ENCODE peak calls at places on chromosomes 3 and 15, in six cellular contexts. P is uterus, J is AG04450, X is upper lobe of right lung, F is Peyer's patch, T is HFF-Myc. L is an unnamed sample.

GRCh38 chr3:88912294-88913014 is 195.0 kb upstream of the EPHA3 start:
- DNase-seq in T (no peak), P (no peak), F (no peak), X (no peak), J (no peak), L (no peak)

GRCh38 chr3:99730870-99731269 is 86.8 kb upstream of the CMSS1 start:
- DNase-seq in P (no peak), J (no peak), X (no peak), T (no peak), F (no peak), L (no peak)

GRCh38 chr15:72554471-72555425 is 80.6 kb downstream of the ARIH1 start:
- DNase-seq in X (no peak), J (peak), F (no peak), T (no peak), P (no peak), L (no peak)

GRCh38 chr3:110995461-110996226 is 76.0 kb upstream of the NECTIN3 start:
- DNase-seq in J (no peak), T (peak), P (no peak), F (no peak), X (no peak), L (no peak)

GRCh38 chr15:55649058-55649423 is 60.9 kb upstream of the PYGO1 start:
- DNase-seq in J (peak), T (peak), P (no peak), F (no peak), X (no peak), L (no peak)

GRCh38 chr3:178849220-178849910 is 222.2 kb downstream of the ZMAT3 start:
- DNase-seq in X (no peak), F (no peak), T (no peak), P (no peak), J (no peak), L (no peak)

GRCh38 chr3:71998995-71999673 is 214.2 kb upstream of the PROK2 start:
- DNase-seq in P (no peak), F (no peak), X (no peak), T (no peak), J (peak), L (no peak)

GRCh38 chr3:155745795-155746550 is 1.1 kb upstream of the PLCH1 start:
- DNase-seq in X (peak), J (no peak), T (no peak), P (no peak), F (no peak), L (no peak)

GRCh38 chr15:33045066-33045810 is 149.3 kb downstream of the FMN1 start:
- DNase-seq in J (no peak), P (no peak), F (no peak), T (no peak), X (peak), L (no peak)

GRCh38 chr3:195032106-195032759 is 238.7 kb downstream of the XXYLT1 start:
- DNase-seq in P (no peak), J (no peak), T (no peak), F (no peak), X (peak), L (no peak)

GRCh38 chr3:61807865-61808276 is 246.5 kb downstream of the PTPRG start:
- DNase-seq in P (no peak), J (no peak), F (no peak), X (no peak), T (peak), L (no peak)

GRCh38 chr3:196620228-196620627 is 19.3 kb upstream of the NRROS start:
- DNase-seq in F (peak), J (no peak), T (no peak), X (no peak), P (no peak), L (no peak)

GRCh38 chr3:142725352-142725739 is 1.5 kb downstream of the TRPC1 start:
- DNase-seq in P (no peak), X (no peak), J (no peak), T (no peak), F (no peak), L (no peak)
- H3K4me3 ChIP-seq in P (peak), X (peak), J (peak), T (peak), F (peak), L (no peak)

DNA sequence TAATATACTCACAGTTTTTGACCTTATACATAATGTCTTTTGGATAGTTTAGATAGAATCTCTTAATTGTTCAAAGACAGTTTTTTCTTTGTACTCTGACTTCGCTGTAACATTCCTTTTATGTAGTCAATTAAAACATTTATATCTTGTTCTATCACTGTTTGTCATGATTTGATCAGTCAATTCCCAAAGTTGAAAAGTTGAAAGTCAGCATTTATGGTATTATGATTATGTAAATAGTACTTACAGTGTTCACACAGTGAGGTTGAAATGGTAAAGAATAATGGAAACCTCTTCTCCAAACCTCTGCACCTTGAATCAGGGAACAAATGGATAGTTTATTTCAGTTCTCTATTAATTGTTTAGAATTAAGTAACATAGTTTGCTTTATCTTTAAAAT is 26.6 kb downstream of the NR1D2 start:
- DNase-seq in T (no peak), P (no peak), J (no peak), F (no peak), X (no peak), L (no peak)
- TF ChIP-seq CTCF in T (no peak), P (no peak), J (no peak), F (no peak), X (no peak), L (no peak)

DNA sequence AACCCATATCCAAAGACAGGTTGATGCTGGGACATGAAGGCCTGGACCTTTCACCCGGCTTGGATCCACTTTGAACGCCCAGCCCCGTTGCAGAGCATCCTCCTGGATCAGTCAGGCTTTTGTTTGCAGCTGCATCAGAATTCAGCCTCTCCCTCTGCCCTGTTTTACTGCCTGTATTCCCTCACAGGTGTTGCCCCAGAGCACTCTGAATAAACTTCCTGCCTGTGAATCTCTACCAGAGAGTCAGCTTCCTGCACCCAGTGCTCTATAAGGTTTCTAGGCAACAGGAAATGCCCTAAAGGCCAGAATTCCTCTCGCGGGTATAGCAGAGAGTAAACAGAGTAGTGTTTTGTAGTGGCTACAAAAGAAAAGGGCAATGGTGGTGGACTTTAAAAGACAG is 174.5 kb upstream of the IL12A start:
- DNase-seq in T (no peak), P (no peak), F (no peak), X (no peak), J (no peak), L (no peak)
- H3K4me3 ChIP-seq in T (no peak), P (no peak), F (no peak), X (no peak), J (no peak), L (no peak)

GRCh38 chr15:42591238-42591936 is 16.0 kb downstream of the STARD9 start:
- DNase-seq in X (no peak), F (no peak), T (no peak), J (no peak), P (no peak), L (no peak)
- TF ChIP-seq CTCF in X (peak), F (peak), T (peak), J (peak), P (peak), L (peak)

DNA sequence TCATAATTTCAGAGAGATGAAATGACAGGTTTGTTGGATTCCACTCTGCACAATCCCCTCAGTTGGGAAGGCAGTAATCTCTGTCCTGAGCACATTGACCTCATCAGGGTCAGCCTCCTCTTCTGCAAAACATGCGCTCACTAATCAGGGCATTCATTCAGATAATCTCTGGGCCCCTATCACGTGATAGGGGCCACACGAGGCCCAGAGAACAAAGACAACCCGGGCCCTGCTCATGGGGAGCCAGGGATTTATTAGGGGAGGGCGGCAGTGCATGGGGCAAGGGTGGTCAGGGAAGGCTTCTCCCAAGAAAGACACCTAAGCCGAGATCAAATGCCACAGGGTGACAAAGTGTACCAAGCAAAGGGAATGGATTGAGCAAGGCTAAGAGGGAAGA is 1.1 kb downstream of the TCTA start:
- DNase-seq in F (no peak), T (no peak), P (no peak), J (no peak), X (no peak), L (no peak)
- H3K4me3 ChIP-seq in F (peak), T (peak), P (no peak), J (peak), X (peak), L (peak)

GRCh38 chr3:170021083-170021482 is 16.7 kb upstream of the GPR160 start:
- DNase-seq in F (no peak), P (no peak), J (no peak), T (no peak), X (no peak), L (no peak)
- TF ChIP-seq CTCF in F (peak), P (no peak), J (peak), T (peak), X (peak), L (peak)

GRCh38 chr3:58013973-58014649 is 5.9 kb downstream of the FLNB start:
- DNase-seq in F (no peak), T (peak), P (peak), X (no peak), J (peak), L (no peak)
- H3K4me3 ChIP-seq in F (peak), T (no peak), P (no peak), X (no peak), J (peak), L (no peak)

L was measured in GM12864.